ENCODE peak calls at places on chromosomes 6 and 20, in five cellular contexts. S, B, E, L and N are unnamed samples.

GRCh38 chr6:90068264-90068663 is 174.0 kb downstream of the GJA10 start:
- DNase-seq in S (no peak), B (no peak), E (peak), L (no peak), N (peak)

GRCh38 chr20:41268917-41269652 is 48.4 kb downstream of the ZHX3 start:
- DNase-seq in S (no peak), B (no peak), E (no peak), L (no peak), N (no peak)

GRCh38 chr6:27893059-27893835 is 18.9 kb downstream of the OR2B2 start:
- DNase-seq in S (peak), B (peak), E (peak), L (peak), N (peak)

GRCh38 chr6:147651249-147652063 is 143.0 kb downstream of the SAMD5 start:
- DNase-seq in S (no peak), B (no peak), E (peak), L (no peak), N (no peak)

GRCh38 chr6:1599469-1599868 is 10.2 kb upstream of the FOXC1 start:
- DNase-seq in S (no peak), B (no peak), E (no peak), L (no peak), N (no peak)

GRCh38 chr6:166494757-166495486 is 91.6 kb downstream of the RAMACL start:
- DNase-seq in S (no peak), B (no peak), E (peak), L (no peak), N (no peak)

GRCh38 chr6:33589723-33590530 is 9.9 kb upstream of the BAK1 start:
- DNase-seq in S (peak), B (peak), E (peak), L (peak), N (peak)

GRCh38 chr20:44728835-44729342 is 13.7 kb downstream of the CCN5 start:
- DNase-seq in S (no peak), B (no peak), E (no peak), L (peak), N (peak)

GRCh38 chr6:112231609-112232060 is 22.7 kb downstream of the LAMA4 start:
- DNase-seq in S (no peak), B (no peak), E (no peak), L (no peak), N (no peak)

GRCh38 chr6:105042648-105043047 is 85.7 kb downstream of the LIN28B start:
- DNase-seq in S (no peak), B (no peak), E (no peak), L (no peak), N (no peak)

GRCh38 chr6:41940759-41941279 is 789 bp downstream of the CCND3 start:
- DNase-seq in S (no peak), B (no peak), E (peak), L (peak), N (no peak)

GRCh38 chr6:15876406-15876805 is 213.6 kb upstream of the DTNBP1 start:
- DNase-seq in S (peak), B (no peak), E (no peak), L (no peak), N (no peak)

GRCh38 chr6:85460951-85461805 is 11.3 kb downstream of the NT5E start:
- DNase-seq in S (peak), B (peak), E (no peak), L (no peak), N (no peak)

GRCh38 chr6:85537055-85537494 is 56.6 kb downstream of the SNX14 start:
- DNase-seq in S (no peak), B (no peak), E (no peak), L (no peak), N (no peak)

GRCh38 chr6:131807644-131808459 is at the start of gene ENPP1:
- DNase-seq in S (no peak), B (peak), E (peak), L (peak), N (peak)

GRCh38 chr20:14418441-14418840 is 81.0 kb upstream of the FLRT3 start:
- DNase-seq in S (no peak), B (no peak), E (no peak), L (no peak), N (no peak)

GRCh38 chr6:75946146-75946831 is 126.2 kb downstream of the IMPG1 start:
- DNase-seq in S (peak), B (peak), E (no peak), L (no peak), N (no peak)

GRCh38 chr6:34940030-34940434 is 51.0 kb downstream of the ANKS1A start:
- DNase-seq in S (no peak), B (peak), E (no peak), L (no peak), N (no peak)
- TF ChIP-seq ATF3 in S (no peak), B (no peak), E (no peak), L (no peak), N (no peak)

DNA sequence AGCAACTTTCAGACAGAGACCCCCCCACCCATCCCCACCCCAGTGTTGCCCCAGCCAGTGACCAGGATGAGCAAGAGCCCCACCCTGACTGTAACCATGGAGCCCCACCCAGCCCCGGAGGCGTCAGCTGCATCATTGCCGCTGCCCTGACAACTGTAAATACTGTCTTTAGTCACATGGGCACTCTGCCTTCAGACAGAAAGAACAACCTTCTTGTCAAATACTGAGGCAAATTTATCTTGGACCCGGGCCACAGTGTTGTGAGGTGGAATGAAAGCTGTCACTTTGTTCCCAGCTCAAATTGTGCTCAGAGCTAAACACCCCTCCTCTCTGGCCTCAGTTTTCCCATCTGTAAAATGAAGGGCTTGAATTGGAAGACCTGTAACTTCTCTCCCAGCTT is 23.8 kb downstream of the MOCS3 start:
- DNase-seq in S (no peak), B (peak), E (no peak), L (no peak), N (no peak)
- TF ChIP-seq ATF3 in S (no peak), B (no peak), E (no peak), L (no peak), N (no peak)

DNA sequence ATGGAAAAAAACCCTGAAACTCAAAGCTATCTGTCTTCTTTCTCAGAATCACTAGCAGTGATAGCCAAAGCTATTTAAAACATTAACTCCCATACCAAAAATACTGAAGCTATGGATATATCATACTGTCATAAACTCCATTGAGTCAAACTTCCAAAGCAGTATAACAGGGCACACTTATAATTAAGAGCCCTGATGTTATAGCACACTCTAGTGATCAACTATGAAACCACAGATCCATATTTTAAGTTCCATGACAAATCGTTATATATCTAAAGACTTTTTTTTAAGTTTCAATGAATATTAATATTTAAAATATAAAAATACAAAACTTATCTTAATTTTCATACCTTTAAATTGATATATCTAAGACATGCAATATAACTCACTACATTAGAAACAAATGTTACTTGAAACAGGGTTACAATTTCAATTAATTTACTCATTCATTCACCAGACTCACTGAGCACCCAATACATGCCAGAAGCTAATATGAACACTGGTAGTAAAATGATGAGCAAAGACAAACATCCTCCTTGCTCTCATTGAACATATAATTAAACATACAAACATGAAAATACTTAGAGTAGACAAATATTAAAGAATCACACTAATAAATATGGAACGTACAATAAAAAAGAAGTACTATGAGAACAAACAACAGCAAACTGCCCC is 69.3 kb downstream of the IBTK start:
- DNase-seq in S (no peak), B (peak), E (no peak), L (no peak), N (no peak)
- TF ChIP-seq ATF3 in S (no peak), B (no peak), E (no peak), L (no peak), N (no peak)

GRCh38 chr20:610130-611046 is at the start of gene TCF15:
- DNase-seq in S (no peak), B (no peak), E (peak), L (peak), N (no peak)
- TF ChIP-seq ATF3 in S (no peak), B (no peak), E (no peak), L (no peak), N (no peak)